ENCODE peak calls at places on chromosomes 6 and 20, in nine cellular contexts. V, A, C, B, L, F, M, K and P are unnamed samples.

GRCh38 chr20:4130404-4131189 is 115.2 kb upstream of the RNF24 start:
- DNase-seq in V (peak), B (no peak), L (no peak), M (no peak), C (no peak), K (peak), F (no peak), A (peak), P (no peak)

GRCh38 chr6:40585661-40586269 is 1.4 kb downstream of the LRFN2 start:
- DNase-seq in L (peak), C (no peak), M (no peak), B (peak), A (no peak), V (no peak), K (no peak), F (no peak), P (no peak)

GRCh38 chr6:34580707-34581560 is 24.8 kb upstream of the SPDEF start:
- DNase-seq in L (no peak), C (no peak), K (no peak), A (no peak), M (no peak), V (no peak), B (no peak), F (no peak), P (no peak)

GRCh38 chr6:125699591-125699990 is 49.8 kb upstream of the HEY2 start:
- DNase-seq in K (no peak), B (no peak), V (no peak), L (no peak), C (no peak), F (no peak), A (no peak), M (no peak), P (no peak)

GRCh38 chr20:38094373-38094775 is 60.8 kb downstream of the RPRD1B start:
- DNase-seq in K (peak), F (peak), C (no peak), B (peak), L (no peak), V (peak), M (no peak), A (peak), P (no peak)

GRCh38 chr6:81995548-81996289 is 243.2 kb upstream of the TENT5A start:
- DNase-seq in L (no peak), M (no peak), B (peak), A (no peak), V (peak), F (no peak), C (no peak), K (no peak), P (no peak)

GRCh38 chr6:168581706-168582105 is 140.7 kb downstream of the SMOC2 start:
- DNase-seq in L (no peak), V (no peak), F (no peak), K (no peak), B (no peak), A (no peak), C (no peak), M (no peak), P (no peak)

GRCh38 chr6:135833806-135834205 is 17.7 kb upstream of the PDE7B start:
- DNase-seq in B (no peak), C (no peak), L (no peak), A (no peak), F (no peak), V (no peak), K (no peak), M (no peak), P (no peak)

GRCh38 chr20:58331961-58332551 is 22.5 kb downstream of the RAB22A start:
- DNase-seq in M (no peak), B (peak), V (no peak), F (no peak), A (no peak), L (peak), C (no peak), K (no peak), P (no peak)

GRCh38 chr6:125102901-125103300 is 50.7 kb upstream of the TPD52L1 start:
- DNase-seq in C (no peak), K (peak), M (no peak), A (no peak), L (no peak), V (peak), F (no peak), B (no peak), P (no peak)

GRCh38 chr6:100202417-100203194 is 208.6 kb upstream of the MCHR2 start:
- DNase-seq in V (peak), L (no peak), M (no peak), B (no peak), K (peak), C (no peak), A (no peak), F (no peak), P (no peak)

GRCh38 chr6:86936834-86937218 is 502 bp upstream of the HTR1E start:
- DNase-seq in A (no peak), K (no peak), L (no peak), M (no peak), C (no peak), V (no peak), F (no peak), B (peak), P (no peak)

GRCh38 chr20:41050361-41051019 is 21.9 kb downstream of the TOP1 start:
- DNase-seq in B (peak), F (no peak), C (no peak), A (no peak), K (no peak), V (no peak), L (no peak), M (no peak), P (no peak)

GRCh38 chr6:25713802-25714201 is 40.7 kb upstream of the SLC17A4 start:
- DNase-seq in M (no peak), F (no peak), V (no peak), A (no peak), B (no peak), K (no peak), L (peak), C (no peak), P (no peak)

GRCh38 chr20:3167738-3168078 is 5.6 kb downstream of the LZTS3 start:
- DNase-seq in L (no peak), M (no peak), C (no peak), F (no peak), A (no peak), K (no peak), B (no peak), V (no peak), P (no peak)

GRCh38 chr6:37473364-37474095 is 26.2 kb downstream of the CCDC167 start:
- DNase-seq in M (no peak), C (no peak), F (peak), K (no peak), V (no peak), L (no peak), B (no peak), A (no peak), P (peak)

GRCh38 chr20:10133532-10133931 is 85.1 kb upstream of the SNAP25 start:
- DNase-seq in F (no peak), C (no peak), K (no peak), B (no peak), L (no peak), M (no peak), V (no peak), A (no peak), P (no peak)